ENCODE peak calls at places on chromosomes 12 and 14, in nine cellular contexts. C is CD14-positive monocyte; N is sigmoid colon; V is GM10248; M is stimulated activated naive CD4-positive, alpha-beta T cell; L is activated CD8-positive, alpha-beta memory T cell treated with anti-CD3 and anti-CD28 coated beads for 24 hours; F is IMR-90; W is NCI-H1436; O is breast epithelium. E is an unnamed sample.

GRCh38 chr14:52043690-52044089 is 25.2 kb downstream of the NID2 start:
- DNase-seq in C (no peak), N (no peak), V (peak), M (no peak), L (peak), F (peak), W (no peak), O (no peak), E (no peak)

GRCh38 chr12:104699489-104700194 is 242.9 kb downstream of the CHST11 start:
- DNase-seq in C (no peak), N (peak), V (peak), M (no peak), L (no peak), F (peak), W (no peak), O (no peak), E (no peak)

GRCh38 chr14:71166434-71166833 is 259.2 kb downstream of the PCNX1 start:
- DNase-seq in C (no peak), N (no peak), V (no peak), M (peak), L (no peak), F (peak), W (peak), O (no peak), E (no peak)

GRCh38 chr14:79056879-79057278 is 886.7 kb downstream of the NRXN3 start:
- DNase-seq in C (no peak), N (no peak), V (no peak), M (no peak), L (no peak), F (peak), W (no peak), O (no peak), E (no peak)

GRCh38 chr14:31027847-31028246 is 1.7 kb upstream of the STRN3 start:
- DNase-seq in C (no peak), N (no peak), V (no peak), M (no peak), L (no peak), F (no peak), W (no peak), O (no peak), E (no peak)

GRCh38 chr12:57765003-57765697 is 1.7 kb downstream of the CYP27B1 start:
- DNase-seq in C (no peak), N (no peak), V (peak), M (peak), L (peak), F (peak), W (peak), O (peak), E (no peak)

GRCh38 chr12:38547586-38547985 is 231.0 kb downstream of the ALG10B start:
- DNase-seq in C (no peak), N (no peak), V (no peak), M (no peak), L (no peak), F (no peak), W (no peak), O (no peak), E (no peak)

GRCh38 chr12:132125736-132126135 is 18.4 kb downstream of the DDX51 start:
- DNase-seq in C (no peak), N (peak), V (no peak), M (no peak), L (no peak), F (no peak), W (no peak), O (no peak), E (no peak)

GRCh38 chr14:38721822-38722431 is 381.1 kb downstream of the SEC23A start:
- DNase-seq in C (no peak), N (no peak), V (peak), M (no peak), L (no peak), F (peak), W (no peak), O (peak), E (no peak)

GRCh38 chr14:68856572-68856971 is 63.7 kb upstream of the ZFP36L1 start:
- DNase-seq in C (no peak), N (no peak), V (no peak), M (no peak), L (no peak), F (no peak), W (no peak), O (no peak), E (no peak)

GRCh38 chr12:72264548-72265175 is 7.5 kb upstream of the TRHDE start:
- DNase-seq in C (no peak), N (no peak), V (no peak), M (no peak), L (no peak), F (peak), W (no peak), O (no peak), E (no peak)

E was measured in chondrocyte.